ENCODE peak calls at places on chromosomes 7 and 10, in six cellular contexts. D is GF-D8; Q is astrocyte of the cerebellum; O is naive thymus-derived CD8-positive, alpha-beta T cell; W is NCI-H2029; R is memory B cell. V is an unnamed sample.

GRCh38 chr10:121078672-121079102 is 227.5 kb downstream of the WDR11 start:
- DNase-seq in D (no peak), Q (no peak), O (no peak), W (no peak), R (no peak), V (no peak)

GRCh38 chr10:75201793-75202307 is 8.7 kb upstream of the VDAC2 start:
- DNase-seq in D (no peak), Q (no peak), O (no peak), W (no peak), R (no peak), V (no peak)

GRCh38 chr7:100372256-100372655 is 1.0 kb upstream of the PILRA start:
- DNase-seq in D (peak), Q (no peak), O (no peak), W (no peak), R (no peak), V (no peak)

GRCh38 chr10:23063387-23064287 is 31.7 kb upstream of the MSRB2 start:
- DNase-seq in D (no peak), Q (no peak), O (no peak), W (no peak), R (no peak), V (no peak)

GRCh38 chr7:134469622-134470021 is 10.7 kb upstream of the AKR1B1 start:
- DNase-seq in D (no peak), Q (no peak), O (no peak), W (no peak), R (no peak), V (no peak)

GRCh38 chr10:35752469-35753450 is 110.7 kb upstream of the FZD8 start:
- DNase-seq in D (no peak), Q (no peak), O (no peak), W (no peak), R (no peak), V (no peak)

GRCh38 chr10:88999629-89000028 is 9.0 kb downstream of the FAS start:
- DNase-seq in D (no peak), Q (no peak), O (no peak), W (no peak), R (no peak), V (no peak)

GRCh38 chr7:134350682-134351081 is 34.0 kb upstream of the SLC35B4 start:
- DNase-seq in D (no peak), Q (no peak), O (no peak), W (no peak), R (no peak), V (no peak)

GRCh38 chr7:1700086-1700485 is 30.0 kb downstream of the ELFN1 start:
- DNase-seq in D (no peak), Q (no peak), O (no peak), W (no peak), R (no peak), V (no peak)

GRCh38 chr7:44087914-44088838 is 5.8 kb upstream of the POLM start:
- DNase-seq in D (no peak), Q (peak), O (no peak), W (no peak), R (no peak), V (no peak)

GRCh38 chr10:70931168-70931805 is 42.9 kb upstream of the PCBD1 start:
- DNase-seq in D (no peak), Q (peak), O (no peak), W (no peak), R (no peak), V (no peak)

V was measured in stimulated activated CD8-positive, alpha-beta memory T cell treated with anti-CD3 and anti-CD28 coated beads, Interleukin-7, amount 100 ng/mL, for 4 hours.